ENCODE peak calls at places on chromosomes 16 and 17, in seven cellular contexts. P is right atrium auricular region, H is Peyer's patch, T is stomach, K is adrenal gland, M is substantia nigra, S is prostate gland. U is an unnamed sample.

GRCh38 chr17:44828919-44829557 is 1.0 kb downstream of the GJC1 start:
- DNase-seq in S (no peak), P (no peak), T (no peak), K (no peak), H (no peak), M (no peak), U (no peak)

GRCh38 chr16:10880609-10881452 is 3.8 kb downstream of the CIITA start:
- DNase-seq in S (no peak), H (peak), P (no peak), K (no peak), T (no peak), M (no peak), U (no peak)

GRCh38 chr17:78532922-78533640 is 44.1 kb downstream of the DNAH17 start:
- DNase-seq in S (no peak), H (no peak), K (no peak), M (no peak), P (no peak), T (no peak), U (no peak)

GRCh38 chr16:12901204-12901596 is 198 bp upstream of the SHISA9 start:
- DNase-seq in H (no peak), T (no peak), P (no peak), S (no peak), K (peak), M (no peak), U (peak)

GRCh38 chr17:75473246-75473645 is 16.8 kb downstream of the TMEM94 start:
- DNase-seq in H (no peak), S (no peak), T (no peak), M (no peak), P (no peak), K (no peak), U (no peak)

GRCh38 chr16:30005341-30006094 is 5.3 kb downstream of the DOC2A start:
- DNase-seq in H (peak), M (no peak), K (peak), P (no peak), S (no peak), T (peak), U (no peak)

GRCh38 chr16:73669535-73670274 is 621.8 kb upstream of the ZFHX3 start:
- DNase-seq in P (no peak), K (no peak), T (no peak), M (no peak), H (no peak), S (no peak), U (no peak)

GRCh38 chr16:30956601-30957455 is 726 bp upstream of the SETD1A start:
- DNase-seq in T (peak), K (peak), P (peak), M (no peak), S (peak), H (peak), U (peak)

GRCh38 chr16:48556913-48557351 is 53.0 kb downstream of the N4BP1 start:
- DNase-seq in M (no peak), S (no peak), P (no peak), H (no peak), K (no peak), T (no peak), U (no peak)

GRCh38 chr16:74606521-74607309 is at the start of gene GLG1:
- DNase-seq in S (peak), H (peak), K (peak), T (peak), P (peak), M (peak), U (peak)

GRCh38 chr17:30922235-30922993 is 669 bp downstream of the ADAP2 start:
- DNase-seq in K (no peak), H (peak), T (no peak), S (no peak), P (no peak), M (no peak), U (no peak)

GRCh38 chr16:57976331-57976796 is 5.4 kb upstream of the CNGB1 start:
- DNase-seq in P (no peak), K (no peak), S (no peak), H (no peak), T (no peak), M (peak), U (peak)

GRCh38 chr16:4306439-4307214 is 9.2 kb upstream of the GLIS2 start:
- DNase-seq in P (no peak), K (no peak), H (peak), M (no peak), T (no peak), S (no peak), U (no peak)

GRCh38 chr17:63430223-63430622 is 15.9 kb downstream of the CYB561 start:
- DNase-seq in K (peak), M (no peak), T (no peak), P (no peak), H (peak), S (no peak), U (no peak)

GRCh38 chr16:85444879-85445778 is 168.0 kb upstream of the GSE1 start:
- DNase-seq in P (no peak), S (peak), K (no peak), M (no peak), T (peak), H (peak), U (no peak)

GRCh38 chr17:45246861-45247428 is 14.9 kb downstream of the SPATA32 start:
- DNase-seq in S (no peak), P (no peak), M (no peak), T (no peak), H (peak), K (peak), U (no peak)

GRCh38 chr17:31788571-31788946 is 70.5 kb downstream of the COPRS start:
- DNase-seq in H (no peak), P (no peak), S (no peak), M (no peak), T (no peak), K (no peak), U (no peak)

GRCh38 chr17:39618252-39618913 is 8.4 kb upstream of the PPP1R1B start:
- DNase-seq in S (no peak), T (no peak), P (no peak), H (no peak), K (no peak), M (no peak), U (no peak)

GRCh38 chr17:72518810-72519597 is 398.2 kb downstream of the SOX9 start:
- DNase-seq in T (peak), S (peak), M (no peak), H (peak), P (no peak), K (no peak), U (no peak)

GRCh38 chr17:29590979-29591736 is 1.7 kb upstream of the GIT1 start:
- DNase-seq in H (peak), T (no peak), P (no peak), S (no peak), M (no peak), K (no peak), U (peak)

GRCh38 chr17:57544834-57545463 is 200.2 kb downstream of the CCDC182 start:
- DNase-seq in P (no peak), H (no peak), M (no peak), S (no peak), K (no peak), T (no peak), U (no peak)

GRCh38 chr16:85130707-85131028 is 18.4 kb upstream of the CIBAR2 start:
- DNase-seq in T (no peak), S (no peak), H (no peak), P (no peak), M (no peak), K (no peak), U (no peak)

GRCh38 chr16:569445-570254 is at the start of gene PIGQ:
- DNase-seq in S (peak), T (peak), M (peak), H (peak), K (peak), P (peak), U (no peak)

GRCh38 chr16:68934402-68934801 is 91.1 kb downstream of the TANGO6 start:
- DNase-seq in P (no peak), M (no peak), S (no peak), H (no peak), T (no peak), K (no peak), U (no peak)

GRCh38 chr16:68939921-68940320 is 96.6 kb downstream of the TANGO6 start:
- DNase-seq in K (no peak), M (no peak), T (no peak), S (no peak), H (no peak), P (no peak), U (no peak)

GRCh38 chr16:68935008-68935407 is 91.7 kb downstream of the TANGO6 start:
- DNase-seq in M (no peak), K (no peak), H (no peak), S (no peak), T (no peak), P (no peak), U (no peak)

GRCh38 chr16:68936729-68937631 is 93.6 kb downstream of the TANGO6 start:
- DNase-seq in S (peak), T (no peak), K (no peak), M (no peak), P (no peak), H (no peak), U (no peak)
- H3K27ac ChIP-seq in S (peak), T (no peak), K (no peak), M (no peak), P (no peak), H (no peak), U (no peak)

GRCh38 chr17:81020443-81020766 is 14.5 kb upstream of the BAIAP2 start:
- DNase-seq in T (no peak), H (no peak), K (no peak), P (no peak), M (no peak), S (no peak), U (no peak)
- H3K27ac ChIP-seq in T (no peak), H (peak), K (no peak), P (peak), M (no peak), S (no peak), U (no peak)

GRCh38 chr17:8953152-8953885 is 12.2 kb downstream of the PIK3R5 start:
- DNase-seq in K (no peak), P (no peak), S (no peak), H (no peak), T (no peak), M (no peak), U (no peak)
- H3K27ac ChIP-seq in K (no peak), P (peak), S (no peak), H (no peak), T (no peak), M (no peak), U (no peak)

GRCh38 chr17:49257296-49257695 is 26.7 kb upstream of the PHOSPHO1 start:
- DNase-seq in T (no peak), K (no peak), P (no peak), H (no peak), S (no peak), M (no peak), U (no peak)

GRCh38 chr17:49260922-49261291 is 30.3 kb upstream of the PHOSPHO1 start:
- DNase-seq in T (no peak), P (no peak), K (no peak), S (no peak), H (no peak), M (no peak), U (no peak)

GRCh38 chr17:49259663-49260010 is 29.1 kb upstream of the PHOSPHO1 start:
- DNase-seq in K (no peak), H (no peak), M (no peak), T (no peak), S (no peak), P (no peak), U (no peak)

GRCh38 chr17:49266233-49266632 is 35.6 kb upstream of the PHOSPHO1 start:
- DNase-seq in H (no peak), T (no peak), S (no peak), M (no peak), P (no peak), K (no peak), U (no peak)

GRCh38 chr17:49260011-49260921 is 29.7 kb upstream of the PHOSPHO1 start:
- DNase-seq in T (peak), P (peak), H (peak), S (peak), K (peak), M (no peak), U (no peak)
- H3K27ac ChIP-seq in T (peak), P (peak), H (peak), S (peak), K (no peak), M (no peak), U (no peak)

DNA sequence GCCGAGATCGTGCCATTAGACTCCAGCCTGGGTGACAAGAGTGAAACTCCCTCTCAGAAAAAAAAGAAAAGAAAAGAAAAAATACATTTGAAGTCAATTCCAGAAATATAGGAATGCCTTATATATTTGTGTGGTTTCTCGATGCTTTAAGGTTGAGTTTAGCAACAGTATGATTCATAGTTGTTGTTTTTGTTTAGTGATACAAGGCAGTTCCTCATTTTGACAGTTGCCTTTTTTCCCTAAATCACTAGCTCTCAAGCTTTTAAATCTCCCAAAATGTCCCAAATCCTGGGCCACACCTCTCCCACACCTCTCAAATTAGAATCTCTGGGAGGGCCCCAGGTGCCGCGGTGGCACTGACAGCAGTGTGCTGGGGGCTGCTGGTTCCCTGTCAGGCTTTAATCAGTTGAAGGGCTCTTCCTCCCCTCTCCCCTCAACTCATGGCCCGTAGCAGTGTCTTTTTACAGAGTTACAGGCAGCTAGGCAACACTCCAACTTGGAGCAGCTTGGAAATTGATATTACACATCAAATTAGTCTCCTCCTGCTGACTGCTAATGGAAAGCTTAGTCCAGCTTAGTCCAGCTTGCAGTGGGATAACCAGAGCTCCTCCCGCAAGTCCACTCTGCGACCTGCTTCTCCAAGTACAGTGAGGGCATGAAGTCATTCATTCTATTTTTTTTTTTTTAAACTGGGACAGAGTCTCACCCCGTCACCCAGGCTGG is 58.5 kb downstream of the EPN2 start:
- DNase-seq in K (no peak), T (no peak), P (no peak), H (no peak), M (no peak), S (no peak), U (no peak)
- H3K27ac ChIP-seq in K (no peak), T (no peak), P (peak), H (no peak), M (peak), S (no peak), U (no peak)

GRCh38 chr17:80319262-80319998 is 58.8 kb downstream of the RNF213 start:
- DNase-seq in M (no peak), T (no peak), P (no peak), K (no peak), S (no peak), H (peak), U (no peak)
- H3K27ac ChIP-seq in M (no peak), T (no peak), P (no peak), K (no peak), S (no peak), H (no peak), U (no peak)

GRCh38 chr17:76792348-76792747 is 54.4 kb downstream of the MFSD11 start:
- DNase-seq in T (no peak), M (no peak), S (no peak), K (no peak), H (no peak), P (no peak), U (no peak)

GRCh38 chr17:76793775-76794174 is 55.9 kb downstream of the MFSD11 start:
- DNase-seq in S (no peak), P (no peak), M (no peak), T (no peak), K (no peak), H (no peak), U (no peak)

GRCh38 chr17:76784926-76785325 is 47.0 kb downstream of the MFSD11 start:
- DNase-seq in K (no peak), T (no peak), M (no peak), H (no peak), S (no peak), P (no peak), U (no peak)

GRCh38 chr17:76791053-76791980 is 53.4 kb downstream of the MFSD11 start:
- DNase-seq in K (peak), T (peak), S (no peak), M (no peak), P (no peak), H (peak), U (no peak)

DNA sequence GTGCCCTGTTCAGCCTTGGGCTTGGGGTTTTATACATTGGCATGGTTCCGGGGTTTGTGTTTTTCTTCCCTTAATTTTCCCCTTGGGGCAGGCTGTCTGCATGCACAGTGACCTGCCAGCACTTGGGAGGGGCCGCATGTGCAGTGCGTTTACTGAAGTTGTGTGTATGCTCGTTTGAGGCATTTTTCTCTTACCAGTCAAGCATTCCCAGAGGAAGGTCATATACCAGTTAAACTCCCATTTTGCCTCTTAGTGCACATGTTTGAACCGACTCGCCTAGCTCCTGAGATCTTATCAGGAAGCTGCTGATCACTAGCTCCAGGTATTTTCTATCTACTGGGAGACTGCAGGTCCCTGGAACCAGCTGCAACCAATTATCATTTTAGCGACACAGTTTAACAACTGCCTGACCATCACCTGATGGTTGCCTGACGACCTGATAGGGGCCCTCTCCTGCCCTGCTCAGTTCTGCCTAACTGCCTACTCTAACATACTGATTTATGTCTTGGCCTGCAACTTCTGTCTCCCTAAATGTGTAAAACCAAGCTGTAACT is 51.4 kb downstream of the MFSD11 start:
- DNase-seq in P (no peak), S (no peak), H (no peak), M (no peak), K (no peak), T (no peak), U (no peak)
- H3K27ac ChIP-seq in P (no peak), S (no peak), H (no peak), M (no peak), K (no peak), T (no peak), U (no peak)

GRCh38 chr17:27523712-27524111 is 67.5 kb downstream of the KSR1 start:
- DNase-seq in K (no peak), H (no peak), T (no peak), S (no peak), P (no peak), M (no peak), U (no peak)
- H3K27ac ChIP-seq in K (no peak), H (no peak), T (no peak), S (no peak), P (no peak), M (no peak), U (no peak)

U was measured in caudate nucleus.